ENCODE peak calls at places on chromosome 6, in five cellular contexts. M, Z, U, S and N are unnamed samples.

GRCh38 chr6:5968817-5969726 is 37.7 kb downstream of the NRN1 start:
- DNase-seq in M (peak; percentile 19), S (peak; percentile 43), Z (no peak), U (no peak), N (no peak)

GRCh38 chr6:20038805-20039204 is 173.5 kb downstream of the MBOAT1 start:
- DNase-seq in S (peak; percentile 20), M (no peak), Z (no peak), U (no peak), N (no peak)

GRCh38 chr6:147615659-147616456 is 107.4 kb downstream of the SAMD5 start:
- DNase-seq in Z (peak; percentile 27), M (no peak), U (no peak), S (no peak), N (no peak)

GRCh38 chr6:44192428-44193041 is 24.2 kb upstream of the MYMX start:
- DNase-seq in M (no peak), U (peak; percentile 42), Z (no peak), S (no peak), N (no peak)

GRCh38 chr6:31462964-31463940 is 34.7 kb upstream of the MICB start:
- DNase-seq in S (peak; percentile 91), Z (no peak), M (peak; percentile 73), U (peak; percentile 88), N (peak; percentile 65)

GRCh38 chr6:87436435-87436834 is 28.7 kb downstream of the CFAP206 start:
- DNase-seq in Z (peak; percentile 26), U (peak; percentile 77), M (peak; percentile 65), S (peak; percentile 31), N (peak; percentile 76)

GRCh38 chr6:111921108-111921507 is 47.9 kb upstream of the FYN start:
- DNase-seq in S (no peak), U (no peak), M (no peak), Z (no peak), N (no peak)

GRCh38 chr6:135722679-135723078 is 128.8 kb upstream of the PDE7B start:
- DNase-seq in S (peak; percentile 36), U (peak; percentile 71), M (peak; percentile 90), Z (peak; percentile 60), N (no peak)

GRCh38 chr6:17965397-17965796 is 22.0 kb downstream of the KIF13A start:
- DNase-seq in U (no peak), M (peak; percentile 52), Z (no peak), S (no peak), N (no peak)

GRCh38 chr6:154542747-154543146 is 32.3 kb upstream of the CNKSR3 start:
- DNase-seq in M (no peak), U (no peak), Z (no peak), S (no peak), N (no peak)

GRCh38 chr6:148374040-148374439 is 31.4 kb downstream of the SASH1 start:
- DNase-seq in M (no peak), Z (no peak), S (no peak), U (no peak), N (no peak)

GRCh38 chr6:108250240-108250866 is 10.5 kb downstream of the SNX3 start:
- DNase-seq in S (no peak), U (peak; percentile 27), Z (no peak), M (peak; percentile 35), N (no peak)

GRCh38 chr6:37104935-37105781 is 64.8 kb upstream of the PIM1 start:
- DNase-seq in Z (no peak), U (no peak), S (no peak), M (no peak), N (no peak)

GRCh38 chr6:63352587-63353281 is 33.0 kb upstream of the LGSN start:
- DNase-seq in S (peak; percentile 62), M (peak; percentile 73), Z (peak; percentile 15), U (peak; percentile 78), N (peak; percentile 43)

GRCh38 chr6:170203212-170203611 is 87.7 kb downstream of the DLL1 start:
- DNase-seq in S (no peak), M (no peak), Z (no peak), U (no peak), N (no peak)

GRCh38 chr6:90403489-90404381 is 107.1 kb upstream of the BACH2 start:
- DNase-seq in S (no peak), U (peak; percentile 93), Z (peak; percentile 71), M (peak; percentile 52), N (peak; percentile 45)

GRCh38 chr6:163260111-163260895 is 154.2 kb upstream of the QKI start:
- DNase-seq in M (peak; percentile 3), Z (no peak), S (no peak), U (peak; percentile 65), N (no peak)

GRCh38 chr6:54191460-54191859 is 80.2 kb downstream of the MLIP start:
- DNase-seq in Z (peak; percentile 2), U (peak; percentile 81), S (no peak), M (peak; percentile 6), N (no peak)

GRCh38 chr6:3887150-3887700 is 38.1 kb downstream of the FAM50B start:
- DNase-seq in S (no peak), Z (no peak), M (peak; percentile 66), U (peak; percentile 67), N (no peak)

GRCh38 chr6:4780360-4780812 is 4.2 kb downstream of the CDYL start:
- DNase-seq in S (no peak), M (peak; percentile 46), Z (no peak), U (peak; percentile 54), N (no peak)

GRCh38 chr6:100801036-100801435 is 80.1 kb downstream of the ASCC3 start:
- DNase-seq in Z (no peak), M (no peak), U (no peak), S (no peak), N (no peak)

GRCh38 chr6:100796049-100796823 is 84.9 kb downstream of the ASCC3 start:
- DNase-seq in M (no peak), S (no peak), Z (no peak), U (no peak), N (no peak)
- TF ChIP-seq CTCF in M (no peak), S (no peak), Z (no peak), U (no peak), N (no peak)

GRCh38 chr6:132392792-132393191 is 8.5 kb downstream of the MOXD1 start:
- DNase-seq in M (peak; percentile 30), Z (no peak), U (no peak), S (no peak), N (no peak)
- TF ChIP-seq CTCF in M (peak; percentile 8), Z (peak; percentile 15), U (peak; percentile 25), S (no peak), N (no peak)

DNA sequence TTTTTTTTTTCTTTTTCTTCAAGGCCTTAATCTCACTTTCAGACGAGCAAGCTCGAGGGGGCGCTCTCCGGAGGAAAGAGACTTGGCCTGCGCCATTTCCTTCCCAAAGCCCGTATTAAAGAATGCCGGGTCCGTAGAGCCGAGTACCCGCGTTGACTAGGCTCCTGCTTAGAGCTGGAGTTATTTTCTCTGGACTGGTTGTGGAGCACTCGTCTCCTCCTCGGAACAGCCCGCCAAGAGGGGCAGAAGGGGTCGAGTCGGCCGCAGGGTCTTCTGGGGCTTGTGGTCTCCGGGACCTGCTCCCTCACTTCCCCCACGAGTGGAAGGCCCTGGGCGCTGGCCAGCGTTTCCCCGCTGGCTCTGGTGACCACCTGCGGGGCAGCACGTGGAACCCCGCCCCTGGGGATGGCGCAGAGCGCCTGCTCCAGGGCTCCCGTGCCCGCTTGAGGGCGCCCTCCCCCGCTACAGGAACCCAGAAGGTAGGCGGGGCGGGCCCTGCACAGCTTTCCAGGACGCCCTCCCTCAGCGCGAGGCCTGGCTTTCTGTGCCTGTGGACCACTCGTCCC is 2.7 kb upstream of the MEI4 start:
- DNase-seq in S (peak; percentile 90), U (peak; percentile 18), M (no peak), Z (no peak), N (peak; percentile 49)
- TF ChIP-seq CTCF in S (peak; percentile 55), U (peak; percentile 21), M (no peak), Z (no peak), N (peak; percentile 15)

GRCh38 chr6:160367798-160368547 is 19.8 kb downstream of the SLC22A3 start:
- DNase-seq in U (no peak), M (no peak), S (no peak), Z (no peak), N (no peak)
- TF ChIP-seq CTCF in U (no peak), M (no peak), S (no peak), Z (no peak), N (no peak)